ENCODE peak calls at places on chromosomes 13 and 19, in nine cellular contexts. W is cardiac muscle cell, Y is body of pancreas, L is IMR-90, I is uterus, D is heart right ventricle, U is PC-3, H is cardiac fibroblast, A is AG09309. R is an unnamed sample.

GRCh38 chr19:40232949-40233810 is 6.7 kb upstream of the CCNP start:
- DNase-seq in W (no peak), Y (no peak), L (no peak), I (no peak), D (no peak), U (no peak), H (no peak), A (no peak), R (no peak)

GRCh38 chr13:71580614-71581013 is 286.4 kb downstream of the DACH1 start:
- DNase-seq in W (no peak), Y (no peak), L (no peak), I (no peak), D (no peak), U (no peak), H (no peak), A (no peak), R (no peak)

GRCh38 chr19:45527731-45528130 is 20.5 kb downstream of the VASP start:
- DNase-seq in W (no peak), Y (no peak), L (no peak), I (no peak), D (no peak), U (no peak), H (no peak), A (no peak), R (no peak)

GRCh38 chr13:113430378-113431110 is 22.7 kb downstream of the ADPRHL1 start:
- DNase-seq in W (no peak), Y (no peak), L (no peak), I (no peak), D (no peak), U (no peak), H (no peak), A (no peak), R (no peak)

GRCh38 chr13:40970803-40971202 is 48.3 kb downstream of the ELF1 start:
- DNase-seq in W (no peak), Y (no peak), L (no peak), I (no peak), D (no peak), U (no peak), H (no peak), A (no peak), R (no peak)

GRCh38 chr19:47471733-47472457 is at the start of gene SLC8A2:
- DNase-seq in W (peak), Y (peak), L (peak), I (peak), D (peak), U (peak), H (peak), A (peak), R (peak)

GRCh38 chr19:10553087-10553667 is 9.5 kb downstream of the ATG4D start:
- DNase-seq in W (no peak), Y (no peak), L (no peak), I (no peak), D (no peak), U (no peak), H (no peak), A (no peak), R (no peak)

GRCh38 chr19:52351512-52351911 is 15.5 kb downstream of the ZNF610 start:
- DNase-seq in W (no peak), Y (no peak), L (no peak), I (no peak), D (no peak), U (no peak), H (no peak), A (no peak), R (no peak)

GRCh38 chr13:92938481-92939020 is 288.1 kb upstream of the GPC6 start:
- DNase-seq in W (no peak), Y (no peak), L (no peak), I (no peak), D (no peak), U (no peak), H (no peak), A (no peak), R (no peak)

GRCh38 chr13:24381539-24382265 is 72.3 kb downstream of the C1QTNF9 start:
- DNase-seq in W (peak), Y (no peak), L (peak), I (no peak), D (no peak), U (peak), H (peak), A (no peak), R (no peak)

GRCh38 chr19:8609210-8610040 is 1.1 kb downstream of the ADAMTS10 start:
- DNase-seq in W (peak), Y (peak), L (peak), I (peak), D (peak), U (no peak), H (peak), A (no peak), R (peak)

GRCh38 chr19:6023085-6023682 is 45.2 kb upstream of the RANBP3 start:
- DNase-seq in W (peak), Y (no peak), L (peak), I (peak), D (no peak), U (peak), H (peak), A (no peak), R (peak)

GRCh38 chr13:113064534-113065405 is 40.8 kb upstream of the F7 start:
- DNase-seq in W (peak), Y (no peak), L (peak), I (no peak), D (no peak), U (peak), H (peak), A (peak), R (peak)

GRCh38 chr19:53509443-53509842 is 28.5 kb upstream of the ZNF331 start:
- DNase-seq in W (no peak), Y (no peak), L (no peak), I (no peak), D (no peak), U (no peak), H (no peak), A (no peak), R (no peak)

GRCh38 chr13:81383441-81383840 is 1042.5 kb upstream of the SPRY2 start:
- DNase-seq in W (no peak), Y (no peak), L (no peak), I (no peak), D (no peak), U (no peak), H (no peak), A (no peak), R (no peak)

GRCh38 chr19:28541602-28542393 is 671.2 kb downstream of the UQCRFS1 start:
- DNase-seq in W (no peak), Y (no peak), L (no peak), I (no peak), D (no peak), U (no peak), H (no peak), A (no peak), R (no peak)

GRCh38 chr13:20984879-20985278 is 76.5 kb downstream of the LATS2 start:
- DNase-seq in W (no peak), Y (no peak), L (peak), I (no peak), D (no peak), U (no peak), H (no peak), A (no peak), R (peak)

GRCh38 chr19:55341191-55342043 is 1.7 kb downstream of the KMT5C start:
- DNase-seq in W (peak), Y (peak), L (peak), I (peak), D (peak), U (peak), H (peak), A (no peak), R (peak)

GRCh38 chr19:49857061-49857833 is 6.3 kb downstream of the PTOV1 start:
- DNase-seq in W (no peak), Y (no peak), L (no peak), I (peak), D (no peak), U (no peak), H (no peak), A (no peak), R (no peak)

GRCh38 chr13:114282143-114282685 is 813 bp downstream of the UPF3A start:
- DNase-seq in W (no peak), Y (peak), L (peak), I (peak), D (peak), U (peak), H (peak), A (no peak), R (peak)

GRCh38 chr19:12090807-12091206 is 26.3 kb downstream of the ZNF844 start:
- DNase-seq in W (peak), Y (peak), L (peak), I (peak), D (peak), U (peak), H (peak), A (peak), R (peak)

GRCh38 chr19:39411006-39411831 is 1.2 kb upstream of the PLEKHG2 start:
- DNase-seq in W (peak), Y (peak), L (peak), I (peak), D (no peak), U (no peak), H (no peak), A (no peak), R (peak)

GRCh38 chr19:49676136-49676689 is 858 bp upstream of the PRMT1 start:
- DNase-seq in W (peak), Y (peak), L (peak), I (peak), D (peak), U (peak), H (peak), A (peak), R (peak)

GRCh38 chr19:5837768-5838364 is 1.6 kb downstream of the FUT6 start:
- DNase-seq in W (no peak), Y (no peak), L (no peak), I (no peak), D (no peak), U (no peak), H (no peak), A (no peak), R (no peak)

GRCh38 chr19:34639491-34640085 is 37.4 kb downstream of the SCGB2B2 start:
- DNase-seq in W (peak), Y (peak), L (peak), I (no peak), D (peak), U (peak), H (peak), A (peak), R (peak)

DNA sequence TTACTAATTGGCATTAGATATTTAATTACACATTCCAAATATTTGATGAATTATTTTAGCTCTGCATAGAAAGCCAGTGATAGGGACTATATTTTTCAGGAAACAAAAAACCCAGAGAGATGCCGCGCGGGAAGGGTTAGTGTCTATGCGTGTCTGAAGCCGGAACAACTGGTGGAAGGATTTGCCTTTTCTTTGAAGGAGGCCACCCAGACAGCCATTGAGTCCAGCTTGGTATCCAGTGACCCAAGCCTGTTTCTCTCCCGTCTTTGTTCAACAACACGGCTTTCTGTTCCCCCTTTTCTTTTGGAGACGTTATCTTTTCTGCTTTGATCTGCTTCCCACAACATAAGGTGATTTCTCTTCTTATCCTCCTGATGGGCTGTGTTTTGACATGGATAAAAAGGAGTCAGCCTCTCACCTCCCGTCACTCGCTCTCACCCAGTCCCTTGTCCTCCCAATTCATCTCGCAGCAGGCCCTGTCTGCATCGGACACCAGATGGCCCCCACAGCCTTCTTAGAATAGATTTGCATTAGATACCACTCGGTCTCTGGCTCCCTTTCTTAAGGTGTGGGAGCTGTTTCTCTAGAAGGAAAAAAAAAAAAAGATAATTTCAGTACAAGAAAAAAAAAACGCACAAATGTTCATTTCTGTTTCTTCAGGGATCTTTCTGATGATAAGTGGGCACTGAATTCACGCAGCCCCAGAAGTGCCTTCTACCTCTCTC is 361.8 kb downstream of the ZNF536 start:
- DNase-seq in W (no peak), Y (no peak), L (no peak), I (peak), D (no peak), U (no peak), H (no peak), A (no peak), R (no peak)
- TF ChIP-seq CTCF in W (no peak), Y (no peak), L (no peak), I (peak), D (no peak), U (no peak), H (no peak), A (no peak), R (no peak)

GRCh38 chr13:36154567-36155231 is 23.5 kb upstream of the DCLK1 start:
- DNase-seq in W (no peak), Y (no peak), L (no peak), I (no peak), D (peak), U (no peak), H (peak), A (no peak), R (peak)
- H3K4me3 ChIP-seq in W (no peak), Y (no peak), L (no peak), I (no peak), D (peak), U (no peak), H (no peak), A (no peak), R (peak)

GRCh38 chr13:94344126-94344863 is 135.2 kb downstream of the DCT start:
- DNase-seq in W (no peak), Y (no peak), L (peak), I (no peak), D (no peak), U (no peak), H (peak), A (no peak), R (peak)
- TF ChIP-seq CTCF in W (no peak), Y (no peak), L (no peak), I (no peak), D (no peak), U (no peak), H (no peak), A (no peak), R (no peak)

GRCh38 chr19:17448190-17448967 is at the start of gene TMEM221:
- DNase-seq in W (peak), Y (peak), L (no peak), I (peak), D (peak), U (peak), H (peak), A (no peak), R (no peak)
- H3K4me3 ChIP-seq in W (peak), Y (no peak), L (peak), I (peak), D (peak), U (peak), H (peak), A (peak), R (peak)

GRCh38 chr19:3618144-3618810 is 8.3 kb downstream of the CACTIN start:
- DNase-seq in W (peak), Y (peak), L (peak), I (peak), D (peak), U (peak), H (peak), A (no peak), R (no peak)
- TF ChIP-seq CTCF in W (peak), Y (peak), L (peak), I (peak), D (peak), U (peak), H (peak), A (peak), R (peak)

GRCh38 chr13:27617801-27618411 is 2.4 kb downstream of the LNX2 start:
- DNase-seq in W (no peak), Y (peak), L (no peak), I (no peak), D (no peak), U (peak), H (no peak), A (no peak), R (no peak)
- H3K4me3 ChIP-seq in W (no peak), Y (no peak), L (no peak), I (no peak), D (peak), U (peak), H (no peak), A (no peak), R (no peak)

R was measured in brain microvascular endothelial cell.